ENCODE peak calls at places on chromosomes 4 and X, in eight cellular contexts. I is CD14-positive monocyte; S is Caco-2; F is RCC 7860; C is esophagus squamous epithelium; N is dorsolateral prefrontal cortex; U is anterior cingulate cortex; Q is stimulated activated CD8-positive, alpha-beta memory T cell treated with anti-CD3 and anti-CD28 coated beads, Interleukin-12 subunit alpha, Interleukin-12 subunit beta, amount 100 ng/mL, for 1 hour. W is an unnamed sample.

GRCh38 chrX:69216911-69217310 is 51.7 kb upstream of the PJA1 start:
- DNase-seq in I (no peak), S (no peak), F (no peak), C (no peak), N (no peak), U (no peak), Q (no peak), W (no peak)

GRCh38 chrX:261858-262390 is 19.3 kb upstream of the PLCXD1 start:
- DNase-seq in I (no peak), S (no peak), F (no peak), C (no peak), N (no peak), U (no peak), Q (no peak), W (no peak)

GRCh38 chr4:176002007-176002623 is 63.5 kb upstream of the WDR17 start:
- DNase-seq in I (no peak), S (no peak), F (no peak), C (no peak), N (no peak), U (peak), Q (no peak), W (peak)

GRCh38 chr4:68076194-68076593 is 53.5 kb downstream of the TMPRSS11F start:
- DNase-seq in I (no peak), S (no peak), F (no peak), C (no peak), N (no peak), U (no peak), Q (no peak), W (no peak)

GRCh38 chr4:107034091-107034698 is 1.9 kb downstream of the DKK2 start:
- DNase-seq in I (no peak), S (no peak), F (no peak), C (no peak), N (peak), U (peak), Q (no peak), W (peak)

GRCh38 chr4:4752576-4753401 is 106.7 kb upstream of the MSX1 start:
- DNase-seq in I (no peak), S (no peak), F (no peak), C (no peak), N (no peak), U (no peak), Q (no peak), W (peak)

GRCh38 chr4:56048621-56049427 is 100.1 kb downstream of the CEP135 start:
- DNase-seq in I (no peak), S (peak), F (no peak), C (no peak), N (peak), U (peak), Q (no peak), W (peak)

GRCh38 chrX:13646154-13646549 is 6.8 kb upstream of the TCEANC start:
- DNase-seq in I (no peak), S (peak), F (no peak), C (no peak), N (no peak), U (peak), Q (no peak), W (peak)

GRCh38 chr4:94488667-94489066 is 36.9 kb downstream of the PDLIM5 start:
- DNase-seq in I (no peak), S (no peak), F (no peak), C (no peak), N (no peak), U (no peak), Q (no peak), W (no peak)

GRCh38 chrX:101462892-101463291 is 22.4 kb upstream of the ARMCX4 start:
- DNase-seq in I (no peak), S (no peak), F (no peak), C (no peak), N (no peak), U (no peak), Q (no peak), W (no peak)

GRCh38 chrX:2351999-2352995 is 148.5 kb downstream of the DHRSX start:
- DNase-seq in I (no peak), S (no peak), F (peak), C (no peak), N (peak), U (no peak), Q (no peak), W (peak)

W was measured in posterior cingulate gyrus.